ENCODE peak calls at places on chromosomes 16 and 17, in nine cellular contexts. G is progenitor cell of endocrine pancreas; D is thoracic aorta; N is fibroblast of the aortic adventitia; B is HFF-Myc; U is omental fat pad; F is lung; S is ascending aorta; W is activated CD8-positive, alpha-beta T cell treated with anti-CD3 and anti-CD28 coated beads for 36 hours. C is an unnamed sample.
A peak's percentile ranks its signal among the peaks of the same experiment; 100 is the strongest.

GRCh38 chr17:29526322-29526721 is 40.5 kb downstream of the ABHD15 start:
- DNase-seq in G (no peak), D (no peak), N (no peak), B (no peak), U (no peak), F (no peak), S (no peak), W (peak; percentile 2), C (no peak)

GRCh38 chr17:58357312-58358297 is 5.6 kb upstream of the SUPT4H1 start:
- DNase-seq in G (no peak), D (no peak), N (no peak), B (no peak), U (no peak), F (no peak), S (no peak), W (no peak), C (no peak)

GRCh38 chr17:49546546-49547535 is 28.8 kb upstream of the NXPH3 start:
- DNase-seq in G (no peak), D (no peak), N (no peak), B (no peak), U (no peak), F (no peak), S (no peak), W (no peak), C (no peak)

GRCh38 chr17:34499576-34499975 is 79.8 kb upstream of the TMEM132E start:
- DNase-seq in G (no peak), D (no peak), N (peak; percentile 34), B (peak; percentile 9), U (no peak), F (no peak), S (no peak), W (peak; percentile 35), C (no peak)

GRCh38 chr16:8850279-8850885 is 18.4 kb downstream of the CARHSP1 start:
- DNase-seq in G (no peak), D (no peak), N (peak; percentile 85), B (peak; percentile 63), U (no peak), F (no peak), S (no peak), W (no peak), C (no peak)

GRCh38 chr17:79023886-79024771 is at the start of gene C1QTNF1:
- DNase-seq in G (peak; percentile 56), D (no peak), N (peak; percentile 62), B (no peak), U (no peak), F (no peak), S (no peak), W (peak; percentile 56), C (no peak)

GRCh38 chr16:58212824-58213655 is 15.1 kb upstream of the CSNK2A2 start:
- DNase-seq in G (no peak), D (no peak), N (no peak), B (no peak), U (no peak), F (no peak), S (no peak), W (no peak), C (no peak)

GRCh38 chr17:37643829-37644228 is 583 bp upstream of the DDX52 start:
- DNase-seq in G (no peak), D (no peak), N (peak; percentile 48), B (no peak), U (no peak), F (no peak), S (no peak), W (no peak), C (no peak)

GRCh38 chr16:67447508-67448076 is 16.7 kb downstream of the HSD11B2 start:
- DNase-seq in G (no peak), D (no peak), N (peak; percentile 67), B (no peak), U (no peak), F (peak; percentile 51), S (no peak), W (peak; percentile 88), C (no peak)

GRCh38 chr17:2808367-2809335 is 12.4 kb downstream of the RAP1GAP2 start:
- DNase-seq in G (no peak), D (no peak), N (no peak), B (no peak), U (no peak), F (no peak), S (no peak), W (no peak), C (no peak)

DNA sequence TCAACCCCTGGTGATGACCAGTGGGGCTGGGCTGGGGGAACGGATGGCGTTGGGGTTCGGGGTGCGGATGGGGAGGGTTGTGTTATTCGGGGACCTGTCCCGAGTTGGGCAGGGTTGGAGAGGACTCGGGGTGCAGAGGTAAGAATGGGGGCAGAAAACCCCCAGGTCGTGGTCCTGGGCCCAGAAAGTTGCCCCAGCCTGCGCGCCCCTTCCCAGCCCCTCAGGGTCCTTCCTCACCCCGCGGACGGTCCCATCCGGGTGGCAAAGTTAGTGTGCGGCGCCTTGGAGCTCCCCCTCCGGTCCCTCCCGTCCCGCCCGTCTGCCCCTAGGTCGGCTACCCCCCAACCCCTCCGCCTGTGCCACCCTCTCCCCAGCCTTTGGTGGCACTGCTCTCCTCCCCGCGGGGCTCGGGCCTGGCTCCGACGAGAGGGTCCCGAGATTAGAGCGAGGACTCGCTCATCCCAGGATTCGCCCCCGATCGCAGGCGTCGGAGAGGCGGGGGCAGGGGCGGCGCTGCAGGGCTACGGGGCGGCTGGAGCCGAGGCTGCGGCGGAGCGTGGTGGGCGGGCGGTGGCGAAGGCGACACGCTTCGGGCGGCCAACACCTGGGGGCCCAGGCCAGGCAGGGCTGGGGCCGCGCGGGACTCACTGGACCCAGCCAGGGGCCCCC is 1.1 kb downstream of the MGAT5B start:
- DNase-seq in G (no peak), D (no peak), N (no peak), B (no peak), U (no peak), F (no peak), S (no peak), W (no peak), C (no peak)
- TF ChIP-seq CTCF in G (no peak), D (no peak), N (no peak), B (no peak), U (no peak), F (no peak), S (no peak), W (no peak), C (no peak)

DNA sequence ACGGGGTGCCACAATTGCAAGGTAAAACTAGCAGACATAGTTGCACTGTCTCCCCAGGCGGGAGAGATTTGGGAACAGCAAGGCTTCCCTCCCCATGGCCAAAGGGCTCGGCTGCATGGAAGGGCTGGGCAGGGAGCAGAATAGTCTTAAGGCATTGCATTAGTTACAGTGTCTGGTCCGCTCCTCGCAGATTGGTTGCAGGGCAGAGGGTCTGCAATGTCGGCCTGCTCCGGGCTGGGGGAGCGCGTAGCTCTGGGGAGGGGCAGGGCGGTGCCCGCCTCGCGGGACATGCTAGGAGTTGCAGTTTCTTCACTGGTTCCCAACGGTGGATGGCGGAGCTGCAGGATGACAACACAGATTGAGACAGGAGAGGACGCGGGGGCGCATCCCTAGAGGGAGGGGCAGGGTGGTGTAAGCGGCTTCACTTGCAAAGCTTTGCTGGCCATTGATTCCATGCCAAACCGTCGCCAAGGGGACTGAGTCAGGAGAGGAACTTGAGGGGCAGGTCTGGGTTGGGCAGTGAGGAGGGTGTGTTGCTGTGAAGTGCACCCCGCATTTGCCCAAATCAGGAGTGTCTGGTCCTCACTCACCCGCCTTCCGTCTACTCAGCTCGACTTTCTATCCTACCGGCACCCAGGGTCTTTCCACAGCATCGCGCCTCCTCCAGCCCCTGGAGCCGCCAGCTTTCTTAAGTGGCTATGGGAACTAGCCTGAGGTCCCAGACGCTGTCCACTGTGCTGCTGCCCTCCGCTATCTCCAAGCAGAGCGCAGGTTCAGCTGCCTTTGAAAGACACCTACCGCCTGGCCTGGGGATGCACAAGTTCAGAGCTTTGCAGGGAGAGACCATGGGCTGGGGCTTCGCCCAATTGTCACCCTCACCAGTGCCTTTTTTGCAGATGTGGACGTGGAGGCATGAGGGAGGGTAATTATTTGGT is 1748.9 kb downstream of the TP53TG3F start:
- DNase-seq in G (no peak), D (no peak), N (no peak), B (no peak), U (no peak), F (no peak), S (no peak), W (no peak), C (peak; percentile 83)
- TF ChIP-seq CTCF in G (no peak), D (no peak), N (no peak), B (no peak), U (no peak), F (no peak), S (no peak), W (no peak), C (no peak)

GRCh38 chr16:10576390-10577304 is 3.8 kb downstream of the EMP2 start:
- DNase-seq in G (no peak), D (no peak), N (peak; percentile 15), B (no peak), U (no peak), F (no peak), S (no peak), W (no peak), C (no peak)

GRCh38 chr16:10579575-10579964 is 828 bp downstream of the EMP2 start:
- DNase-seq in G (no peak), D (no peak), N (peak; percentile 8), B (no peak), U (no peak), F (no peak), S (no peak), W (no peak), C (no peak)

GRCh38 chr16:10577305-10578202 is 2.8 kb downstream of the EMP2 start:
- DNase-seq in G (no peak), D (no peak), N (peak; percentile 48), B (no peak), U (no peak), F (no peak), S (no peak), W (no peak), C (no peak)

GRCh38 chr16:10579965-10580918 is at the start of gene EMP2:
- DNase-seq in G (peak; percentile 55), D (peak; percentile 34), N (peak; percentile 60), B (no peak), U (peak; percentile 38), F (peak; percentile 81), S (peak; percentile 43), W (no peak), C (no peak)

GRCh38 chr16:10578474-10579316 is 1.7 kb downstream of the EMP2 start:
- DNase-seq in G (no peak), D (no peak), N (peak; percentile 20), B (no peak), U (no peak), F (peak; percentile 80), S (no peak), W (no peak), C (no peak)
- TF ChIP-seq CTCF in G (no peak), D (no peak), N (no peak), B (no peak), U (no peak), F (no peak), S (no peak), W (no peak), C (no peak)

DNA sequence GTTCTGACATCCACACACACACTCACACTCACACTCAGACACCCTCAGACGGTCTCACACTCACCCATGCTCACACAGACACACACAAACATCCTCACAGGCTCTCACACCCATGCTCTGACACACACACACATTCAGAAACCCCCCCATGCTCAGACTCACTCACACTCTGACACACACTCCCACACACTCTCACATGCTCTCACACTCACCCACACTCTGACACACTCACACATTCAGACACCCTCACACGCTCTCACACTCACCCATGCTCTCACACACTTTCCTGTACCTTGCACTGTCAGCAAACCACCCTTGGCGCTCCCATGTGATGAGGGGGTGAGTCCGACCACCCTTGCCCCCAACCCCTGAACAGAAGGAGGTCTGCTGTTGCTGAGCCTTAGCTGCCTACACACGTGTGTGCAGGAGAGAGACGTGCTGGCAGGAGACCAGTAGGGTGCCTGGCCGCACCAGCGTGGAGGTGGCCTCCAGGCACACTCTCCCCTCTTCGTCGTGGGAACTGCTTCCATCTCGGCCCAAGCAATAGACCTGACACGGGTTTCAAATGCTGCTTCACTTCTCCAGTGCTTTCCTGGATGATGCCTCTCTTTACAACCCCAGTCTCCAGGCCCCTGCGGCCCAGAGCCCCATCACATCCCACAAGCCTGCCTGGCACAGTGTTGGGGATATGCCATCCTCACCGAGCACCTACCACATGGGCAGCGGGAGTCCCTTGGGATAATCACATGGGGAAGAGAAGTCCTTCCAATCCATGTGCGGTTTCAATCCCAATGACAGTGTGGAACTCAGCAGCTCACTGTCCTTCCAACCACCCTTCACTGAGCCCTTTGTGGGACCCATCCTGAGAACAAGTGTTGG is 267.8 kb upstream of the FOXF1 start:
- DNase-seq in G (no peak), D (no peak), N (no peak), B (no peak), U (no peak), F (no peak), S (no peak), W (no peak), C (peak; percentile 75)
- TF ChIP-seq CTCF in G (no peak), D (no peak), N (no peak), B (no peak), U (no peak), F (no peak), S (no peak), W (no peak), C (no peak)